ENCODE peak calls at places on chromosomes 13 and 19, in seven cellular contexts. One of them, this sample, is unnamed.

GRCh38 chr19:18414504-18415176 is 4.6 kb upstream of the SSBP4 start:
- DNase-seq in midbrain: no peak
- DNase-seq in activated CD4-positive, alpha-beta T cell treated with anti-CD3 and anti-CD28 coated beads, Interleukin-2, amount 10 ng/mL, durations not matched to agents 7 days and 5 days: peak
- DNase-seq in GM10248: no peak
- DNase-seq in mucosa of descending colon: peak
- DNase-seq in nucleus accumbens: no peak
- DNase-seq in erythroblast: no peak
- DNase-seq in this sample: no peak

GRCh38 chr13:112619730-112620639 is 32.0 kb upstream of the TUBGCP3 start:
- DNase-seq in nucleus accumbens: peak
- DNase-seq in erythroblast: peak
- DNase-seq in midbrain: no peak
- DNase-seq in activated CD4-positive, alpha-beta T cell treated with anti-CD3 and anti-CD28 coated beads, Interleukin-2, amount 10 ng/mL, durations not matched to agents 7 days and 5 days: no peak
- DNase-seq in GM10248: no peak
- DNase-seq in mucosa of descending colon: no peak
- DNase-seq in this sample: peak

GRCh38 chr19:10858204-10858828 is 10.1 kb downstream of the C19orf38 start:
- DNase-seq in GM10248: peak
- DNase-seq in midbrain: no peak
- DNase-seq in nucleus accumbens: no peak
- DNase-seq in activated CD4-positive, alpha-beta T cell treated with anti-CD3 and anti-CD28 coated beads, Interleukin-2, amount 10 ng/mL, durations not matched to agents 7 days and 5 days: no peak
- DNase-seq in mucosa of descending colon: no peak
- DNase-seq in erythroblast: peak
- DNase-seq in this sample: no peak

GRCh38 chr13:32722340-32722739 is 136.1 kb downstream of the PDS5B start:
- DNase-seq in activated CD4-positive, alpha-beta T cell treated with anti-CD3 and anti-CD28 coated beads, Interleukin-2, amount 10 ng/mL, durations not matched to agents 7 days and 5 days: no peak
- DNase-seq in erythroblast: no peak
- DNase-seq in GM10248: no peak
- DNase-seq in mucosa of descending colon: no peak
- DNase-seq in nucleus accumbens: no peak
- DNase-seq in midbrain: no peak
- DNase-seq in this sample: no peak

GRCh38 chr19:40533508-40533907 is 43.2 kb upstream of the SHKBP1 start:
- DNase-seq in midbrain: no peak
- DNase-seq in erythroblast: peak
- DNase-seq in mucosa of descending colon: no peak
- DNase-seq in GM10248: no peak
- DNase-seq in activated CD4-positive, alpha-beta T cell treated with anti-CD3 and anti-CD28 coated beads, Interleukin-2, amount 10 ng/mL, durations not matched to agents 7 days and 5 days: no peak
- DNase-seq in nucleus accumbens: no peak
- DNase-seq in this sample: no peak

GRCh38 chr13:99606322-99607089 is 105.2 kb downstream of the TM9SF2 start:
- DNase-seq in mucosa of descending colon: peak
- DNase-seq in GM10248: peak
- DNase-seq in activated CD4-positive, alpha-beta T cell treated with anti-CD3 and anti-CD28 coated beads, Interleukin-2, amount 10 ng/mL, durations not matched to agents 7 days and 5 days: peak
- DNase-seq in nucleus accumbens: peak
- DNase-seq in midbrain: peak
- DNase-seq in erythroblast: peak
- DNase-seq in this sample: peak

GRCh38 chr13:26299168-26299788 is 45.3 kb downstream of the CDK8 start:
- DNase-seq in activated CD4-positive, alpha-beta T cell treated with anti-CD3 and anti-CD28 coated beads, Interleukin-2, amount 10 ng/mL, durations not matched to agents 7 days and 5 days: no peak
- DNase-seq in midbrain: peak
- DNase-seq in nucleus accumbens: no peak
- DNase-seq in mucosa of descending colon: no peak
- DNase-seq in GM10248: no peak
- DNase-seq in erythroblast: no peak
- DNase-seq in this sample: no peak

GRCh38 chr13:41577437-41577836 is 120.1 kb downstream of the RGCC start:
- DNase-seq in midbrain: peak
- DNase-seq in nucleus accumbens: no peak
- DNase-seq in mucosa of descending colon: no peak
- DNase-seq in GM10248: no peak
- DNase-seq in erythroblast: no peak
- DNase-seq in activated CD4-positive, alpha-beta T cell treated with anti-CD3 and anti-CD28 coated beads, Interleukin-2, amount 10 ng/mL, durations not matched to agents 7 days and 5 days: no peak
- DNase-seq in this sample: no peak

GRCh38 chr19:18659281-18660050 is 22.6 kb downstream of the KLHL26 start:
- DNase-seq in activated CD4-positive, alpha-beta T cell treated with anti-CD3 and anti-CD28 coated beads, Interleukin-2, amount 10 ng/mL, durations not matched to agents 7 days and 5 days: no peak
- DNase-seq in nucleus accumbens: peak
- DNase-seq in mucosa of descending colon: no peak
- DNase-seq in midbrain: peak
- DNase-seq in GM10248: peak
- DNase-seq in erythroblast: no peak
- DNase-seq in this sample: no peak

GRCh38 chr19:535017-535835 is 3.7 kb downstream of the CDC34 start:
- DNase-seq in mucosa of descending colon: no peak
- DNase-seq in GM10248: no peak
- DNase-seq in activated CD4-positive, alpha-beta T cell treated with anti-CD3 and anti-CD28 coated beads, Interleukin-2, amount 10 ng/mL, durations not matched to agents 7 days and 5 days: no peak
- DNase-seq in nucleus accumbens: no peak
- DNase-seq in midbrain: no peak
- DNase-seq in erythroblast: no peak
- DNase-seq in this sample: no peak

GRCh38 chr19:1042689-1043511 is 3.0 kb downstream of the ABCA7 start:
- DNase-seq in mucosa of descending colon: peak
- DNase-seq in activated CD4-positive, alpha-beta T cell treated with anti-CD3 and anti-CD28 coated beads, Interleukin-2, amount 10 ng/mL, durations not matched to agents 7 days and 5 days: no peak
- DNase-seq in nucleus accumbens: no peak
- DNase-seq in midbrain: no peak
- DNase-seq in GM10248: no peak
- DNase-seq in erythroblast: no peak
- DNase-seq in this sample: no peak

GRCh38 chr13:43698009-43698408 is 88.8 kb downstream of the ENOX1 start:
- DNase-seq in midbrain: no peak
- DNase-seq in activated CD4-positive, alpha-beta T cell treated with anti-CD3 and anti-CD28 coated beads, Interleukin-2, amount 10 ng/mL, durations not matched to agents 7 days and 5 days: no peak
- DNase-seq in nucleus accumbens: no peak
- DNase-seq in erythroblast: no peak
- DNase-seq in mucosa of descending colon: no peak
- DNase-seq in GM10248: no peak
- DNase-seq in this sample: no peak

GRCh38 chr13:24683833-24684599 is 3.8 kb downstream of the ATP12A start:
- DNase-seq in erythroblast: peak
- DNase-seq in GM10248: peak
- DNase-seq in midbrain: peak
- DNase-seq in nucleus accumbens: peak
- DNase-seq in activated CD4-positive, alpha-beta T cell treated with anti-CD3 and anti-CD28 coated beads, Interleukin-2, amount 10 ng/mL, durations not matched to agents 7 days and 5 days: peak
- DNase-seq in mucosa of descending colon: peak
- DNase-seq in this sample: peak

This sample was measured in HCT116.